ENCODE peak calls at places on chromosomes 6 and 20, in four cellular contexts. One of them, this sample, is unnamed.

GRCh38 chr20:34983995-34984735 is 28.5 kb downstream of the MYH7B start:
- DNase-seq in A549: no peak
- DNase-seq in tibial artery: no peak
- DNase-seq in substantia nigra: no peak
- DNase-seq in this sample: no peak

GRCh38 chr6:106372838-106373501 is 12.5 kb downstream of the CRYBG1 start:
- DNase-seq in substantia nigra: no peak
- DNase-seq in A549: no peak
- DNase-seq in tibial artery: no peak
- DNase-seq in this sample: no peak

GRCh38 chr6:139919107-139920026 is 544.9 kb upstream of the CITED2 start:
- DNase-seq in substantia nigra: no peak
- DNase-seq in tibial artery: no peak
- DNase-seq in A549: no peak
- DNase-seq in this sample: no peak

GRCh38 chr6:30013296-30013922 is 47.7 kb upstream of the POLR1H start:
- DNase-seq in A549: peak; percentile 3
- DNase-seq in substantia nigra: no peak
- DNase-seq in tibial artery: no peak
- DNase-seq in this sample: no peak

GRCh38 chr6:43699564-43700186 is 12.1 kb upstream of the MRPS18A start:
- DNase-seq in A549: no peak
- DNase-seq in substantia nigra: no peak
- DNase-seq in tibial artery: no peak
- DNase-seq in this sample: no peak

GRCh38 chr6:73586416-73586974 is 65.7 kb upstream of the EEF1A1 start:
- DNase-seq in substantia nigra: no peak
- DNase-seq in A549: no peak
- DNase-seq in tibial artery: peak; percentile 38
- DNase-seq in this sample: no peak

GRCh38 chr6:139336488-139336887 is 38.0 kb downstream of the CITED2 start:
- DNase-seq in substantia nigra: no peak
- DNase-seq in A549: no peak
- DNase-seq in tibial artery: no peak
- DNase-seq in this sample: no peak

GRCh38 chr6:47135772-47136171 is 93.6 kb upstream of the ADGRF1 start:
- DNase-seq in A549: peak; percentile 53
- DNase-seq in tibial artery: no peak
- DNase-seq in substantia nigra: no peak
- DNase-seq in this sample: no peak